ENCODE peak calls at places on chromosomes 16 and 17, in ten cellular contexts. One of them, this sample, is unnamed.
A peak's percentile ranks its signal among the peaks of the same experiment; 100 is the strongest.

GRCh38 chr17:68783861-68784260 is 171.3 kb downstream of the ABCA8 start:
- DNase-seq in dorsolateral prefrontal cortex: no peak
- DNase-seq in T-cell: no peak
- DNase-seq in adrenal gland: no peak
- DNase-seq in H54: no peak
- DNase-seq in naive thymus-derived CD8-positive, alpha-beta T cell: no peak
- DNase-seq in GM23248: no peak
- DNase-seq in uterus: no peak
- DNase-seq in iris pigment epithelial cell: no peak
- DNase-seq in stimulated activated naive CD8-positive, alpha-beta T cell treated with anti-CD3 and anti-CD28 coated beads, Interleukin-15, Interleukin-2, amounts not matched to agents 100 U/mL and 50 U/mL, for 24 hours: no peak
- DNase-seq in this sample: no peak

GRCh38 chr17:40541060-40541872 is 24.0 kb downstream of the CCR7 start:
- DNase-seq in dorsolateral prefrontal cortex: no peak
- DNase-seq in T-cell: peak; percentile 77
- DNase-seq in adrenal gland: no peak
- DNase-seq in H54: no peak
- DNase-seq in naive thymus-derived CD8-positive, alpha-beta T cell: peak; percentile 71
- DNase-seq in GM23248: no peak
- DNase-seq in uterus: peak; percentile 29
- DNase-seq in iris pigment epithelial cell: no peak
- DNase-seq in stimulated activated naive CD8-positive, alpha-beta T cell treated with anti-CD3 and anti-CD28 coated beads, Interleukin-15, Interleukin-2, amounts not matched to agents 100 U/mL and 50 U/mL, for 24 hours: peak; percentile 81
- DNase-seq in this sample: peak; percentile 49

GRCh38 chr17:29862951-29863350 is 67.1 kb downstream of the SSH2 start:
- DNase-seq in dorsolateral prefrontal cortex: no peak
- DNase-seq in T-cell: no peak
- DNase-seq in adrenal gland: no peak
- DNase-seq in H54: no peak
- DNase-seq in naive thymus-derived CD8-positive, alpha-beta T cell: no peak
- DNase-seq in GM23248: no peak
- DNase-seq in uterus: no peak
- DNase-seq in iris pigment epithelial cell: no peak
- DNase-seq in stimulated activated naive CD8-positive, alpha-beta T cell treated with anti-CD3 and anti-CD28 coated beads, Interleukin-15, Interleukin-2, amounts not matched to agents 100 U/mL and 50 U/mL, for 24 hours: no peak
- DNase-seq in this sample: no peak

GRCh38 chr16:82169861-82170845 is at the start of gene MPHOSPH6:
- DNase-seq in dorsolateral prefrontal cortex: peak; percentile 86
- DNase-seq in T-cell: peak; percentile 87
- DNase-seq in adrenal gland: peak; percentile 95
- DNase-seq in H54: peak; percentile 89
- DNase-seq in naive thymus-derived CD8-positive, alpha-beta T cell: peak; percentile 88
- DNase-seq in GM23248: peak; percentile 98
- DNase-seq in uterus: peak; percentile 86
- DNase-seq in iris pigment epithelial cell: peak; percentile 94
- DNase-seq in stimulated activated naive CD8-positive, alpha-beta T cell treated with anti-CD3 and anti-CD28 coated beads, Interleukin-15, Interleukin-2, amounts not matched to agents 100 U/mL and 50 U/mL, for 24 hours: peak; percentile 92
- DNase-seq in this sample: peak; percentile 84

GRCh38 chr17:5500247-5500803 is 14.0 kb downstream of the MIS12 start:
- DNase-seq in dorsolateral prefrontal cortex: no peak
- DNase-seq in T-cell: no peak
- DNase-seq in adrenal gland: peak; percentile 52
- DNase-seq in H54: no peak
- DNase-seq in naive thymus-derived CD8-positive, alpha-beta T cell: peak; percentile 30
- DNase-seq in GM23248: peak; percentile 37
- DNase-seq in uterus: no peak
- DNase-seq in iris pigment epithelial cell: no peak
- DNase-seq in stimulated activated naive CD8-positive, alpha-beta T cell treated with anti-CD3 and anti-CD28 coated beads, Interleukin-15, Interleukin-2, amounts not matched to agents 100 U/mL and 50 U/mL, for 24 hours: no peak
- DNase-seq in this sample: no peak

GRCh38 chr17:1617620-1618174 is 10.9 kb downstream of the SLC43A2 start:
- DNase-seq in dorsolateral prefrontal cortex: no peak
- DNase-seq in T-cell: no peak
- DNase-seq in adrenal gland: peak; percentile 79
- DNase-seq in H54: peak; percentile 93
- DNase-seq in naive thymus-derived CD8-positive, alpha-beta T cell: no peak
- DNase-seq in GM23248: peak; percentile 94
- DNase-seq in uterus: peak; percentile 40
- DNase-seq in iris pigment epithelial cell: peak; percentile 85
- DNase-seq in stimulated activated naive CD8-positive, alpha-beta T cell treated with anti-CD3 and anti-CD28 coated beads, Interleukin-15, Interleukin-2, amounts not matched to agents 100 U/mL and 50 U/mL, for 24 hours: no peak
- DNase-seq in this sample: no peak

GRCh38 chr17:40956401-40957254 is 10.1 kb downstream of the KRT39 start:
- DNase-seq in dorsolateral prefrontal cortex: no peak
- DNase-seq in T-cell: no peak
- DNase-seq in adrenal gland: no peak
- DNase-seq in H54: peak; percentile 45
- DNase-seq in naive thymus-derived CD8-positive, alpha-beta T cell: no peak
- DNase-seq in GM23248: peak; percentile 90
- DNase-seq in uterus: no peak
- DNase-seq in iris pigment epithelial cell: peak; percentile 99
- DNase-seq in stimulated activated naive CD8-positive, alpha-beta T cell treated with anti-CD3 and anti-CD28 coated beads, Interleukin-15, Interleukin-2, amounts not matched to agents 100 U/mL and 50 U/mL, for 24 hours: no peak
- DNase-seq in this sample: no peak

GRCh38 chr16:89201467-89202377 is 1.4 kb upstream of the SLC22A31 start:
- DNase-seq in dorsolateral prefrontal cortex: no peak
- DNase-seq in T-cell: peak; percentile 54
- DNase-seq in adrenal gland: peak; percentile 69
- DNase-seq in H54: no peak
- DNase-seq in naive thymus-derived CD8-positive, alpha-beta T cell: peak; percentile 42
- DNase-seq in GM23248: peak; percentile 84
- DNase-seq in uterus: peak; percentile 34
- DNase-seq in iris pigment epithelial cell: peak; percentile 64
- DNase-seq in stimulated activated naive CD8-positive, alpha-beta T cell treated with anti-CD3 and anti-CD28 coated beads, Interleukin-15, Interleukin-2, amounts not matched to agents 100 U/mL and 50 U/mL, for 24 hours: peak; percentile 85
- DNase-seq in this sample: peak; percentile 68

GRCh38 chr16:3158014-3158497 is 23.2 kb downstream of the ZNF213 start:
- DNase-seq in dorsolateral prefrontal cortex: no peak
- DNase-seq in T-cell: no peak
- DNase-seq in adrenal gland: no peak
- DNase-seq in H54: no peak
- DNase-seq in naive thymus-derived CD8-positive, alpha-beta T cell: no peak
- DNase-seq in GM23248: peak; percentile 60
- DNase-seq in uterus: no peak
- DNase-seq in iris pigment epithelial cell: no peak
- DNase-seq in stimulated activated naive CD8-positive, alpha-beta T cell treated with anti-CD3 and anti-CD28 coated beads, Interleukin-15, Interleukin-2, amounts not matched to agents 100 U/mL and 50 U/mL, for 24 hours: no peak
- DNase-seq in this sample: no peak

GRCh38 chr16:50354629-50355456 is 13.9 kb downstream of the BRD7 start:
- DNase-seq in dorsolateral prefrontal cortex: no peak
- DNase-seq in T-cell: no peak
- DNase-seq in adrenal gland: no peak
- DNase-seq in H54: no peak
- DNase-seq in naive thymus-derived CD8-positive, alpha-beta T cell: peak; percentile 63
- DNase-seq in GM23248: peak; percentile 54
- DNase-seq in uterus: no peak
- DNase-seq in iris pigment epithelial cell: no peak
- DNase-seq in stimulated activated naive CD8-positive, alpha-beta T cell treated with anti-CD3 and anti-CD28 coated beads, Interleukin-15, Interleukin-2, amounts not matched to agents 100 U/mL and 50 U/mL, for 24 hours: no peak
- DNase-seq in this sample: peak; percentile 59

GRCh38 chr16:15961060-15961511 is 11.7 kb downstream of the ABCC1 start:
- DNase-seq in dorsolateral prefrontal cortex: no peak
- DNase-seq in T-cell: peak; percentile 68
- DNase-seq in adrenal gland: no peak
- DNase-seq in H54: no peak
- DNase-seq in naive thymus-derived CD8-positive, alpha-beta T cell: peak; percentile 77
- DNase-seq in GM23248: no peak
- DNase-seq in uterus: no peak
- DNase-seq in iris pigment epithelial cell: peak; percentile 66
- DNase-seq in stimulated activated naive CD8-positive, alpha-beta T cell treated with anti-CD3 and anti-CD28 coated beads, Interleukin-15, Interleukin-2, amounts not matched to agents 100 U/mL and 50 U/mL, for 24 hours: peak; percentile 59
- DNase-seq in this sample: peak; percentile 95

GRCh38 chr17:19258371-19258770 is 21.2 kb downstream of the EPN2 start:
- DNase-seq in dorsolateral prefrontal cortex: no peak
- DNase-seq in T-cell: no peak
- DNase-seq in adrenal gland: no peak
- DNase-seq in H54: no peak
- DNase-seq in naive thymus-derived CD8-positive, alpha-beta T cell: no peak
- DNase-seq in GM23248: no peak
- DNase-seq in uterus: no peak
- DNase-seq in iris pigment epithelial cell: no peak
- DNase-seq in stimulated activated naive CD8-positive, alpha-beta T cell treated with anti-CD3 and anti-CD28 coated beads, Interleukin-15, Interleukin-2, amounts not matched to agents 100 U/mL and 50 U/mL, for 24 hours: no peak
- DNase-seq in this sample: no peak